ENCODE peak calls at places on chromosomes 13 and 19, in eight cellular contexts. S is CD8-positive, alpha-beta T cell; Y is HFFc6; P is activated CD8-positive, alpha-beta memory T cell treated with anti-CD3 and anti-CD28 coated beads for 24 hours; T is tibial nerve; A is transverse colon; O is stimulated activated CD4-positive, alpha-beta T cell treated with anti-CD3 and anti-CD28 coated beads, Interleukin-2, amount 100 ng/mL, for 24 hours; I is iris pigment epithelial cell. Z is an unnamed sample.

GRCh38 chr19:17779281-17779930 is 15.5 kb upstream of the B3GNT3 start:
- DNase-seq in Y (no peak), O (no peak), T (no peak), A (peak), S (no peak), P (no peak), I (peak), Z (peak)

GRCh38 chr13:40102854-40103253 is 447.4 kb downstream of the COG6 start:
- DNase-seq in S (peak), A (no peak), P (peak), I (peak), O (peak), Y (no peak), T (no peak), Z (no peak)

GRCh38 chr19:11767633-11768133 is 883 bp downstream of the ZNF441 start:
- DNase-seq in S (peak), P (peak), O (peak), A (peak), Y (peak), T (no peak), I (peak), Z (peak)

GRCh38 chr19:14127176-14127575 is 9.2 kb downstream of the ASF1B start:
- DNase-seq in P (no peak), T (no peak), I (no peak), O (no peak), S (no peak), Y (no peak), A (no peak), Z (no peak)

GRCh38 chr13:112397108-112397507 is 21.0 kb downstream of the SPACA7 start:
- DNase-seq in I (no peak), A (no peak), T (no peak), P (no peak), Y (no peak), S (no peak), O (no peak), Z (no peak)

GRCh38 chr13:113026391-113026910 is 57.4 kb downstream of the MCF2L start:
- DNase-seq in A (no peak), Y (no peak), P (no peak), T (no peak), O (no peak), I (no peak), S (no peak), Z (no peak)

GRCh38 chr19:12864721-12865715 is 16.2 kb downstream of the DNASE2 start:
- DNase-seq in S (no peak), A (peak), T (no peak), I (no peak), Y (no peak), O (no peak), P (no peak), Z (no peak)

GRCh38 chr19:31300406-31300805 is 48.8 kb downstream of the TSHZ3 start:
- DNase-seq in S (no peak), T (no peak), P (no peak), I (no peak), Y (no peak), A (no peak), O (no peak), Z (no peak)

GRCh38 chr19:29576761-29577661 is 29.1 kb upstream of the POP4 start:
- DNase-seq in T (no peak), P (peak), O (peak), I (no peak), Y (peak), A (no peak), S (no peak), Z (no peak)

GRCh38 chr19:20664917-20665781 is 3.8 kb upstream of the ZNF626 start:
- DNase-seq in Y (no peak), A (no peak), P (no peak), I (peak), O (no peak), S (no peak), T (no peak), Z (no peak)

GRCh38 chr13:67792151-67792665 is 562.1 kb upstream of the PCDH9 start:
- DNase-seq in Y (no peak), S (no peak), A (no peak), O (no peak), I (peak), T (no peak), P (no peak), Z (no peak)

GRCh38 chr13:40191186-40191980 is 475.1 kb downstream of the FOXO1 start:
- DNase-seq in Y (no peak), T (no peak), P (no peak), S (no peak), I (peak), A (no peak), O (no peak), Z (no peak)

GRCh38 chr13:46343279-46343949 is 43.6 kb downstream of the RUBCNL start:
- DNase-seq in I (no peak), P (no peak), Y (no peak), A (no peak), O (no peak), T (no peak), S (no peak), Z (no peak)

GRCh38 chr13:33194820-33195692 is 90.5 kb downstream of the STARD13 start:
- DNase-seq in T (no peak), Y (peak), A (no peak), I (peak), S (no peak), O (no peak), P (no peak), Z (no peak)

GRCh38 chr13:83150616-83151307 is 731.5 kb downstream of the SLITRK1 start:
- DNase-seq in O (no peak), Y (no peak), T (no peak), I (no peak), A (no peak), P (no peak), S (no peak), Z (no peak)

GRCh38 chr13:80141114-80141849 is 199.6 kb downstream of the SPRY2 start:
- DNase-seq in T (no peak), O (no peak), P (no peak), I (peak), S (no peak), A (no peak), Y (peak), Z (peak)

GRCh38 chr19:55229789-55230182 is 1.2 kb upstream of the TMEM86B start:
- DNase-seq in O (no peak), I (no peak), S (no peak), A (no peak), Y (no peak), P (no peak), T (no peak), Z (no peak)

GRCh38 chr13:29746167-29746677 is 104.2 kb downstream of the UBL3 start:
- DNase-seq in I (no peak), S (no peak), P (no peak), A (no peak), Y (no peak), T (no peak), O (no peak), Z (no peak)

GRCh38 chr19:35045667-35046300 is 4.3 kb downstream of the HPN start:
- DNase-seq in I (peak), A (no peak), P (no peak), S (peak), O (peak), Y (peak), T (no peak), Z (no peak)

GRCh38 chr13:40096357-40096911 is 441.0 kb downstream of the COG6 start:
- DNase-seq in S (peak), I (no peak), Y (no peak), A (no peak), O (peak), T (no peak), P (peak), Z (no peak)

GRCh38 chr19:48664476-48664875 is 8.3 kb downstream of the NTN5 start:
- DNase-seq in Y (no peak), A (no peak), P (no peak), T (no peak), S (no peak), I (no peak), O (no peak), Z (no peak)

GRCh38 chr19:37313335-37313627 is 57.6 kb upstream of the ZNF527 start:
- DNase-seq in A (no peak), T (no peak), I (no peak), P (no peak), S (no peak), O (no peak), Y (no peak), Z (no peak)

GRCh38 chr13:37775871-37776270 is 93.7 kb downstream of the TRPC4 start:
- DNase-seq in Y (peak), A (no peak), T (no peak), S (no peak), P (no peak), O (no peak), I (peak), Z (no peak)

GRCh38 chr13:90552702-90553101 is 794.8 kb upstream of the MIR17HG start:
- DNase-seq in I (no peak), Y (no peak), T (no peak), A (no peak), P (no peak), S (no peak), O (no peak), Z (no peak)

GRCh38 chr19:45637890-45638667 is 1.1 kb downstream of the EML2 start:
- DNase-seq in I (peak), O (no peak), T (no peak), Y (peak), A (peak), P (no peak), S (no peak), Z (peak)

GRCh38 chr19:5540208-5540607 is 27.5 kb downstream of the TINCR start:
- DNase-seq in S (no peak), Y (no peak), O (no peak), T (no peak), P (no peak), I (no peak), A (no peak), Z (no peak)

GRCh38 chr19:46133777-46134231 is 9.3 kb upstream of the IGFL3 start:
- DNase-seq in P (no peak), A (no peak), Y (no peak), T (no peak), O (no peak), I (no peak), S (no peak), Z (no peak)

GRCh38 chr13:87234981-87235380 is 436.2 kb upstream of the SLITRK5 start:
- DNase-seq in O (no peak), S (no peak), T (no peak), A (no peak), Y (no peak), P (no peak), I (peak), Z (no peak)

GRCh38 chr13:113981201-113981605 is 7.3 kb upstream of the C13orf46 start:
- DNase-seq in Y (no peak), P (no peak), O (no peak), T (peak), A (peak), I (peak), S (no peak), Z (peak)

GRCh38 chr19:16070366-16070990 is 5.8 kb upstream of the TPM4 start:
- DNase-seq in O (peak), I (no peak), Y (no peak), T (no peak), S (peak), P (peak), A (peak), Z (peak)

Z was measured in mucosa of gallbladder.